ENCODE peak calls at places on chromosome 1, in four cellular contexts. B is IMR-90, Q is K562, M is GM12878. N is an unnamed sample.

GRCh38 chr1:90012305-90012704 is 17.4 kb downstream of the ZNF326 start:
- DNase-seq in B (no peak), Q (no peak), M (no peak), N (no peak)

GRCh38 chr1:10539411-10540043 is 64.8 kb downstream of the PEX14 start:
- DNase-seq in Q (peak), M (no peak), B (peak), N (no peak)

GRCh38 chr1:6913086-6913485 is 127.8 kb downstream of the CAMTA1 start:
- DNase-seq in Q (no peak), B (no peak), M (no peak), N (no peak)

GRCh38 chr1:10546896-10547295 is 72.1 kb downstream of the PEX14 start:
- DNase-seq in Q (no peak), B (no peak), M (no peak), N (no peak)

GRCh38 chr1:200432586-200432985 is 22.8 kb upstream of the ZNF281 start:
- DNase-seq in M (no peak), B (peak), Q (no peak), N (no peak)

GRCh38 chr1:240170245-240170644 is 78.6 kb downstream of the FMN2 start:
- DNase-seq in B (no peak), M (no peak), Q (no peak), N (no peak)

GRCh38 chr1:220217383-220217988 is 54.8 kb downstream of the RAB3GAP2 start:
- DNase-seq in B (no peak), Q (peak), M (no peak), N (peak)

GRCh38 chr1:154809436-154810413 is 60.4 kb downstream of the KCNN3 start:
- DNase-seq in Q (no peak), M (no peak), B (peak), N (peak)

GRCh38 chr1:245715970-245716369 is 561.2 kb downstream of the KIF26B start:
- DNase-seq in Q (no peak), M (no peak), B (peak), N (no peak)

GRCh38 chr1:152442765-152443164 is 28.7 kb upstream of the CRNN start:
- DNase-seq in M (no peak), B (no peak), Q (no peak), N (peak)

GRCh38 chr1:8663915-8664331 is 153.5 kb downstream of the RERE start:
- DNase-seq in M (no peak), B (peak), Q (no peak), N (no peak)

GRCh38 chr1:36871146-36871971 is 163.0 kb downstream of the GRIK3 start:
- DNase-seq in B (peak), M (no peak), Q (no peak), N (no peak)

GRCh38 chr1:225508538-225509375 is 80.9 kb upstream of the LBR start:
- DNase-seq in M (no peak), B (peak), Q (peak), N (peak)

GRCh38 chr1:239717097-239718051 is 331.0 kb downstream of the CHRM3 start:
- DNase-seq in M (no peak), Q (no peak), B (no peak), N (no peak)

GRCh38 chr1:53046930-53047329 is 15.1 kb upstream of the PODN start:
- DNase-seq in B (peak), Q (peak), M (no peak), N (peak)

GRCh38 chr1:5751171-5751556 is 241.1 kb downstream of the NPHP4 start:
- DNase-seq in B (no peak), Q (no peak), M (no peak), N (no peak)
- TF ChIP-seq FOS in B (no peak), Q (no peak), M (no peak), N (no peak)

DNA sequence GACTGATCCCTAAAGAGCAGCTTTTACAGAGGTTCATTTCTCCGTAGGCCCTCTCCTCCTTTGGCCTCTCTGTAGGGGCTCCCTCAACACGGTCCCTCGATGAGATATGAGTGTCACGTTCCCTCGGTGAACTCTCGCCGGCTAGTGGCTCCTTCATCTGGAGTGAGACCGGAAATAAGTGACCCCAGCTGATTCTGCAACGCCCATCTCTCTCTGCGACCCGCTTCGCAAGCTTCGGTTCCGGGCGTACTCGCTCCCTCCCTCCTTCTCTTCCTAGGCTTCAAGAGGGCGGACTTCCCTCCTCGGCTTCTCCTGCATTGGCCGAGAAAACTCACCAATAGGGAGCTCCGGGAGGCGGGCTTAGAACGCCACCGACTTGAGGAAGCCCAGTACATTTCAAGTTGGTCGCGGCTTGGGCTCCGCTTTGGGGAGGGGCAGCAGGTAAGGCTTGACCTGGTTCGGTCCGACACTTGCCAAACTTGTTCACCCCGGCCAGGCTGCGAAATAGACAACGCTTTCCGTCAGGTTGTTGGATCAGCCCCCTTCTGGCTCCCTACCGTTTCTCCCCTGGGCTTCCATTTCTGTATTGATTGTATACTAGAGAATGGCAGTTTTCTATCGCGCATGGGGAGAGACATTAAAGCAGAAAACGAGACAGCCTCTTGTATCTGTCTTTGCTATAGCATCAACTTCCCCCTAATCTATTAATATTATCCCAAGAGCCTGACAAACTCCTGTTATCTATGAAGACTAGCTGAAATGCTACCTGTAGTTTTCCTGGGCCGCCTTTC is at the start of the genes ANKRD34A and POLR3GL:
- DNase-seq in M (peak), Q (peak), B (peak), N (peak)
- TF ChIP-seq POLR2A in M (peak), Q (peak), B (no peak), N (peak)

GRCh38 chr1:150979007-150979722 is 2.9 kb upstream of the ANXA9 start:
- DNase-seq in B (peak), Q (peak), M (peak), N (peak)

GRCh38 chr1:150981805-150982712 is at the start of gene ANXA9:
- DNase-seq in M (no peak), B (no peak), Q (peak), N (no peak)

GRCh38 chr1:150979723-150980056 is 2.4 kb upstream of the ANXA9 start:
- DNase-seq in Q (no peak), M (no peak), B (no peak), N (no peak)

GRCh38 chr1:150976879-150977694 is 2.5 kb upstream of the CERS2 start:
- DNase-seq in M (no peak), B (no peak), Q (peak), N (peak)

DNA sequence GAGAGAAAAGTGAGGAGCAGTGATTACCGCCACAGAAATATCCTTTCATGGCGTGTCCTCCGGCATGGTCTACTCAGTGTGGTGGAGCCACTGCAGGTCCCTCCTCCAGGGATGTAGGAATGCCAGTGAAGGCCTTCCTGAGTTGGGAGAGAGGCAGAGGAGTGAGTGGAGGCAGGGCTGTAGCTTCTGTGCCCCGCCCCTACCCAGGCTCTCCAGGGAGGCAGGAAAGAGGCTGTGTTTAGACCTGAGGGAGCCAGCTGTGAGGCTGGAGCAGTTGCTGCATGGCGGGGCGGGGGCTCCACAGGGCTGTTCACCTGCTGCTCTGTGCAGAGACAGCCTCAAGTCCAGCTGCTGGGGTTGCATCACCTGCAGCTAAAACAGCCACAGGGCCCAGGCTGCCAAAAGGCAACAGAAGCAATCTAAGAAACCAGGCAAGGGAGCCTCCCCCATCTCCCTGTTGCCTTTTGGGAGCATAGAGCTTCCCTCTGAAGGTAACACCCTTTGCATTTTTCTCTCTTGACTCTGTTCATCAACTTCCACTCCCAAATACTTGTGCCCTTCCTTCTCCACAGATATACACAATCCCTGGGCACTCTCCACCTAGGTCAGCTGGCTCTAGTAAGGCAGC is 801 bp upstream of the ANXA9 start:
- DNase-seq in Q (no peak), B (no peak), M (no peak), N (no peak)
- TF ChIP-seq FOS in Q (no peak), B (no peak), M (no peak), N (no peak)

GRCh38 chr1:29270881-29271390 is 34.6 kb downstream of the PTPRU start:
- DNase-seq in B (no peak), Q (no peak), M (no peak), N (no peak)

GRCh38 chr1:29269356-29269755 is 33.0 kb downstream of the PTPRU start:
- DNase-seq in Q (no peak), B (no peak), M (no peak), N (no peak)

GRCh38 chr1:29275435-29275834 is 39.1 kb downstream of the PTPRU start:
- DNase-seq in B (no peak), Q (no peak), M (no peak), N (no peak)

GRCh38 chr1:29272171-29272907 is 36.0 kb downstream of the PTPRU start:
- DNase-seq in M (no peak), B (no peak), Q (no peak), N (no peak)

GRCh38 chr1:29271724-29272123 is 35.4 kb downstream of the PTPRU start:
- DNase-seq in B (peak), Q (no peak), M (no peak), N (peak)
- TF ChIP-seq POLR2A in B (no peak), Q (no peak), M (no peak), N (no peak)

GRCh38 chr1:77179632-77180031 is 39.6 kb downstream of the PIGK start:
- DNase-seq in M (no peak), B (no peak), Q (no peak), N (no peak)

GRCh38 chr1:77170687-77171086 is 48.5 kb downstream of the PIGK start:
- DNase-seq in B (peak), M (no peak), Q (no peak), N (no peak)

DNA sequence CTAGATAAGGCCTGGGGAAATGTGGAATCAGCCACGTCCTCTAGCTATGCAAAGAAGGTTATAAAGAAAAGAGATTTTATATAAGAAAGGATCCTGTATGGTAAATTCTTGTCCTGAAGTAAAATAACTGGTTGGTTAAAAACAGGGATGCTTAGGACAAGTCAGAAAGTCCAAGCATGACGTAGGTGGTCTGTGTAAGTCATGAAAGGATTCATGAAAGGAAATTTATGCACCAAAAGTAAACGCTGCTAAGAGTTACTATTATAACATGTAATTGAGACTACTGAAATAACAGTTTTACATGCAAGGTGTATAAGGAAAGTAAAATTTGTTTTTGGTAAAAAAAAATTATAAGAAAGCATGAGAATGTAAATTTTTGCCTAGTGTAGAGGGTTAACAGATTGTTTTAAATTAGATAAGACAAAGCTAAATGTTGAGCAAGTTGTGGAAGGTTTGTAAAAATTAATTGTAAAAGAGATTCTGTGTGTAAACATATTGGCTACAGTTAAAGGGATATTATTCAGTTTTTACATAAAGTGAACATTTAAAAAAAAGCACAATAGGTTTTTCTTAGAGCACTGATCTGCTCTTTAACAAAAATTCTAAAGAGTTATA is 43.9 kb downstream of the PIGK start:
- DNase-seq in M (no peak), B (peak), Q (peak), N (no peak)
- TF ChIP-seq FOS in M (no peak), B (no peak), Q (no peak), N (no peak)

GRCh38 chr1:26431979-26432695 is at the start of gene DHDDS:
- DNase-seq in Q (peak), M (peak), B (peak), N (peak)
- TF ChIP-seq POLR2A in Q (peak), M (peak), B (peak), N (peak)

DNA sequence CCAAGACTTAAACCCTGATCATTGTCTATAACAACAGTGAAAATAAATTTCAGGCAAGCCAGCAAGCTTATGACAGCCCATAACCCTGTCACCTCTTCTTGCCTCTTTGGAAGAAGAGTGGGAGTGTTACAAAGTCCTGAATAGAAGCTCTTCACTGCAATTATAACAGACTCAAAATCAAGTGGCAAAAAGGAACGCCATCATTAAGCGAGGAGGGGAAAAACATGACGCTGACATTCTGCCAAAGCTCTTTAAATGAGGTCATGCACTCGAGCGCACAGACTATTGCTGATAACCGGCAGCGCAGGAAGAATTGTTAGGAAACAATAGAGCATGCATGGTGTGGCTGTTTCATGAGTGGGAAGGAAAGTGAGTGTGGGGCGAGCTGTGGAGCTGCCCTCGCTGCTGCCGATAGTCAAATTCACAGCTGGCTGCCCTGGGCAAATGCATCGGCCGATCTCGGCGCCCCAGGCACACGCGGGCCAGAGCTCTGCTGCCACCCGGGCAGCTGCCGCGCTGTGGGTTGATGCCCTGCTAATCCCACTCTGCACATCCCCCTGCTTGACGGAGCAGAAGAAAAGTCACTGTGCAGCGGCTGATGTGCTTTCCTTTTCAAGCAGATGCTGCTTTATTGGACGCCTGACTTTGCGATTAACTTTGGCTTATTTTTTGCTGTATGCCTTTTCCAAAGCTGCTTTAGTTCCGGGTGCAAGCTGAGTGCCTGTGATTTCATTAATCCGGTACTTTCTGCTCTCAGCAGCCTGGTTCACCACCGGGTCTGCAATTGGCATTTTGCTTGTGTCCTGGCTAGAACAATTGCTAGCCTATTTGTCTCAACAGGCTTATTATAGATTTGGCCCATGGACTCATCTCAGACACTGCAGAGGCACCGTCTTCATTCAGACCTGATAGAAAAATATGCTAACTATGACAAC is 102.4 kb upstream of the ST6GALNAC5 start:
- DNase-seq in M (no peak), Q (no peak), B (no peak), N (peak)
- TF ChIP-seq FOS in M (no peak), Q (no peak), B (no peak), N (no peak)

DNA sequence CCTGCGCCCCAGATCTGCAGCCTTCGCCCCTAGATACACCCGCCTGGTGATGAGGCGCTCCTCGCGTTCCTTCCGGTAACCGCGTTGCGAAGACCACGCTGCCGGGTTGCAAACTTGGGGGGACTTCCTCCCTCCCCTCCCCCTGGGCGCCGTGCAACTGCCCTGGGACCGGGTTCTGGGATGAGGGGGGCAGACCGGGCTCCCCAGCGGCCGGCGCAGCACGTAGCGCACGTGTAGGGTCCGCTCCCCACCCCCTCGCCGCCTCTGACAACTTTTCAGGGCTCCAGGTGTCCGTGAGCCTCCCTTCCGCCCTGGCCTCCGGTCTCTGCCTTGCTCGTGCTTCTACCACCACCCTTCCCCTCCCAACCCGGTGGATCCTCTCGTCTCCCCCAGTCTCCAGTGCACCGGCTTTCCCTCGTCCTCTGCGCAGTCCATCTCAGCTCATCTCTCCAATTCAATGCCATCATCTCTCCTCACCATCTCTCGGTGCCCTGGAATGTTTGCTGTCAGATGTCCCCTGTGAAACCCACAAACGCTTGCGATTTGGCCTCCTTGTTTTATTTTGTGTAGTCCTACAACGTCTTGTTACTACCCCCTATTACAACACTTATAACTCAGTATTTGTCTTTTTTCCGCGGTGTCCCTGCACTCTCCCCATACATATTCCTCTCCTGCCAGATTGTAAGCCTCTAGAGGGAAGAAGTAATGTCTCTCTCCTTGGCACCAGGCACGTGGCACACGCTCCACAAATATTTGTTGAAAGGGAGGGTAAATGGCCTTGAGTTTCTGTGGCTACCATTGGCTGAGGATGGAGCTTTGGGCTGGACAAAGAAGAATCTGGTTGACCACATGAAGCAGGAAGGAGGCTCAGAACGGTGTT is 782 bp downstream of the PCAT6 start:
- DNase-seq in Q (peak), B (peak), M (no peak), N (no peak)
- TF ChIP-seq POLR2A in Q (no peak), B (no peak), M (no peak), N (no peak)

DNA sequence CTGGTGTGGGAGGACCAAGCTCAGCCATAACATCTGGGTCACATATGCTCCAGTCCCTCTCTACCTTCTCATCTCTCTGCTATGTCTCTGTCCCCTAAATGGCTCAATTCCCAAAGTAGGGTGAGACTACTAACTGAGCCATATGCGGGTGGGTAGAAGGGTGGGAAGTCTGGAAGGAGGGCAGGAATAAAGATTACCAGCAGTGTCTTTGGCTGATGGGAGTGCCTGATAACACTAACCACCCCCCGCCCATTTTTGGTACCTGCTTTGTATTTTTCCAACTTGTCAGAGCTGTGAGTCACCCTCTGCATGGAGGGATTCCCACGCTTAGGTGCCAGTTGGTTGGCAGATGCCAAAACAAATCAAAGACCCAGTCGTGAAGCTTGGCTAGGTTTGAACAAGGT is 14.9 kb upstream of the SSBP3 start:
- DNase-seq in M (no peak), B (no peak), Q (no peak), N (no peak)
- TF ChIP-seq FOS in M (no peak), B (no peak), Q (no peak), N (no peak)